ENCODE peak calls at places on chromosomes 16 and 17, in nine cellular contexts. I, M, O, X, W, T, S, D and B are unnamed samples.

GRCh38 chr16:4360538-4361021 is 9.5 kb upstream of the PAM16 start:
- DNase-seq in I (no peak), M (no peak), O (no peak), X (peak; percentile 82), W (no peak), T (peak; percentile 26), S (no peak), D (no peak), B (no peak)

GRCh38 chr17:44759916-44760243 is 1.1 kb downstream of the ADAM11 start:
- DNase-seq in I (no peak), M (no peak), O (no peak), X (peak; percentile 52), W (no peak), T (no peak), S (no peak), D (no peak), B (no peak)

GRCh38 chr17:76546556-76547182 is 6.8 kb downstream of the PRCD start:
- DNase-seq in I (no peak), M (peak; percentile 82), O (no peak), X (no peak), W (no peak), T (peak; percentile 90), S (no peak), D (no peak), B (no peak)

GRCh38 chr16:84950906-84951305 is 60.4 kb downstream of the ZDHHC7 start:
- DNase-seq in I (no peak), M (no peak), O (peak; percentile 55), X (peak; percentile 69), W (no peak), T (no peak), S (peak; percentile 55), D (no peak), B (no peak)

GRCh38 chr16:4624827-4625616 is 396 bp downstream of the MGRN1 start:
- DNase-seq in I (peak; percentile 49), M (no peak), O (peak; percentile 91), X (peak; percentile 93), W (peak; percentile 85), T (peak; percentile 68), S (peak; percentile 49), D (no peak), B (peak; percentile 53)

GRCh38 chr17:72565758-72566157 is 444.9 kb downstream of the SOX9 start:
- DNase-seq in I (no peak), M (no peak), O (no peak), X (no peak), W (no peak), T (no peak), S (no peak), D (no peak), B (no peak)

GRCh38 chr16:71883193-71883848 is 661 bp downstream of the ZNF821 start:
- DNase-seq in I (peak; percentile 35), M (no peak), O (peak; percentile 50), X (peak; percentile 88), W (no peak), T (peak; percentile 11), S (peak; percentile 58), D (peak; percentile 70), B (no peak)

GRCh38 chr17:35766903-35767510 is 6.3 kb downstream of the C17orf50 start:
- DNase-seq in I (no peak), M (no peak), O (peak; percentile 32), X (peak; percentile 57), W (no peak), T (peak; percentile 70), S (peak; percentile 58), D (no peak), B (no peak)

GRCh38 chr17:75131278-75132017 is at the start of gene NT5C:
- DNase-seq in I (peak; percentile 91), M (no peak), O (peak; percentile 94), X (peak; percentile 97), W (peak; percentile 89), T (peak; percentile 86), S (peak; percentile 85), D (peak; percentile 87), B (peak; percentile 74)

GRCh38 chr16:64711596-64711995 is 410.3 kb downstream of the CDH11 start:
- DNase-seq in I (no peak), M (no peak), O (no peak), X (no peak), W (no peak), T (no peak), S (no peak), D (no peak), B (no peak)

GRCh38 chr16:57476546-57477410 is 9.5 kb downstream of the DOK4 start:
- DNase-seq in I (no peak), M (no peak), O (no peak), X (peak; percentile 74), W (no peak), T (no peak), S (no peak), D (no peak), B (no peak)

GRCh38 chr16:20181386-20181785 is 107.7 kb upstream of the GPR139 start:
- DNase-seq in I (no peak), M (no peak), O (no peak), X (no peak), W (no peak), T (no peak), S (no peak), D (no peak), B (no peak)

GRCh38 chr17:35700157-35700556 is 31.3 kb upstream of the RASL10B start:
- DNase-seq in I (no peak), M (no peak), O (no peak), X (no peak), W (no peak), T (no peak), S (no peak), D (no peak), B (no peak)

GRCh38 chr17:11296994-11297393 is 56.0 kb downstream of the SHISA6 start:
- DNase-seq in I (no peak), M (no peak), O (peak; percentile 23), X (no peak), W (no peak), T (no peak), S (no peak), D (no peak), B (no peak)

GRCh38 chr17:49996495-49997255 is 1.7 kb upstream of the DLX3 start:
- DNase-seq in I (peak; percentile 59), M (no peak), O (peak; percentile 41), X (peak; percentile 95), W (no peak), T (peak; percentile 40), S (peak; percentile 85), D (peak; percentile 87), B (no peak)

GRCh38 chr16:21598676-21599157 is 660 bp upstream of the METTL9 start:
- DNase-seq in I (no peak), M (no peak), O (peak; percentile 13), X (no peak), W (no peak), T (peak; percentile 37), S (peak; percentile 22), D (no peak), B (no peak)

GRCh38 chr17:4006745-4007211 is 42.5 kb upstream of the ATP2A3 start:
- DNase-seq in I (no peak), M (no peak), O (no peak), X (peak; percentile 84), W (no peak), T (no peak), S (no peak), D (no peak), B (no peak)

GRCh38 chr17:42016411-42016831 is 818 bp downstream of the DNAJC7 start:
- DNase-seq in I (no peak), M (no peak), O (peak; percentile 23), X (peak; percentile 72), W (no peak), T (peak; percentile 33), S (no peak), D (no peak), B (no peak)

GRCh38 chr16:89476811-89477261 is 13.5 kb downstream of the ANKRD11 start:
- DNase-seq in I (no peak), M (no peak), O (peak; percentile 67), X (no peak), W (no peak), T (no peak), S (no peak), D (no peak), B (no peak)

GRCh38 chr17:77032929-77033328 is 107.8 kb upstream of the SEC14L1 start:
- DNase-seq in I (no peak), M (no peak), O (no peak), X (no peak), W (no peak), T (no peak), S (no peak), D (no peak), B (no peak)

GRCh38 chr17:41486809-41487530 is 2.7 kb downstream of the KRT36 start:
- DNase-seq in I (no peak), M (no peak), O (peak; percentile 43), X (peak; percentile 97), W (no peak), T (no peak), S (peak; percentile 46), D (no peak), B (no peak)

GRCh38 chr17:82128287-82128686 is 30.3 kb upstream of the FASN start:
- DNase-seq in I (no peak), M (no peak), O (no peak), X (peak; percentile 58), W (no peak), T (no peak), S (no peak), D (no peak), B (no peak)

GRCh38 chr17:29835438-29836351 is 94.3 kb downstream of the SSH2 start:
- DNase-seq in I (no peak), M (no peak), O (peak; percentile 29), X (no peak), W (no peak), T (peak; percentile 57), S (peak; percentile 22), D (no peak), B (no peak)

GRCh38 chr16:86951831-86952598 is 365.2 kb downstream of the C16orf95 start:
- DNase-seq in I (no peak), M (peak; percentile 93), O (no peak), X (no peak), W (no peak), T (peak; percentile 84), S (no peak), D (no peak), B (no peak)

GRCh38 chr16:53600076-53600475 is 97.1 kb upstream of the AKTIP start:
- DNase-seq in I (no peak), M (no peak), O (no peak), X (no peak), W (no peak), T (no peak), S (no peak), D (no peak), B (no peak)